ENCODE peak calls at places on chromosomes 12 and 14, in six cellular contexts. One of them, this sample, is unnamed.

GRCh38 chr12:93274937-93275336 is 102.8 kb upstream of the NUDT4 start:
- DNase-seq in HTR-8/SVneo: no peak
- DNase-seq in foreskin fibroblast: no peak
- DNase-seq in tibial nerve: no peak
- DNase-seq in astrocyte of the hippocampus: no peak
- DNase-seq in epithelial cell of esophagus: no peak
- DNase-seq in this sample: no peak

GRCh38 chr12:32604565-32604964 is 74.5 kb upstream of the DNM1L start:
- DNase-seq in HTR-8/SVneo: no peak
- DNase-seq in foreskin fibroblast: no peak
- DNase-seq in tibial nerve: no peak
- DNase-seq in astrocyte of the hippocampus: no peak
- DNase-seq in epithelial cell of esophagus: no peak
- DNase-seq in this sample: no peak

GRCh38 chr12:121166356-121166755 is 33.7 kb downstream of the P2RX7 start:
- DNase-seq in HTR-8/SVneo: no peak
- DNase-seq in foreskin fibroblast: no peak
- DNase-seq in tibial nerve: no peak
- DNase-seq in astrocyte of the hippocampus: peak
- DNase-seq in epithelial cell of esophagus: no peak
- DNase-seq in this sample: no peak

GRCh38 chr12:466039-466438 is 6.3 kb downstream of the B4GALNT3 start:
- DNase-seq in HTR-8/SVneo: no peak
- DNase-seq in foreskin fibroblast: no peak
- DNase-seq in tibial nerve: no peak
- DNase-seq in astrocyte of the hippocampus: no peak
- DNase-seq in epithelial cell of esophagus: no peak
- DNase-seq in this sample: no peak

GRCh38 chr12:30416631-30417030 is 279.0 kb downstream of the IPO8 start:
- DNase-seq in HTR-8/SVneo: no peak
- DNase-seq in foreskin fibroblast: no peak
- DNase-seq in tibial nerve: no peak
- DNase-seq in astrocyte of the hippocampus: no peak
- DNase-seq in epithelial cell of esophagus: peak
- DNase-seq in this sample: no peak

GRCh38 chr14:105742531-105742848 is 216.1 kb downstream of the TMEM121 start:
- DNase-seq in HTR-8/SVneo: no peak
- DNase-seq in foreskin fibroblast: no peak
- DNase-seq in tibial nerve: no peak
- DNase-seq in astrocyte of the hippocampus: no peak
- DNase-seq in epithelial cell of esophagus: no peak
- DNase-seq in this sample: no peak

GRCh38 chr14:94385553-94386057 is 2.8 kb downstream of the SERPINA1 start:
- DNase-seq in HTR-8/SVneo: no peak
- DNase-seq in foreskin fibroblast: no peak
- DNase-seq in tibial nerve: no peak
- DNase-seq in astrocyte of the hippocampus: no peak
- DNase-seq in epithelial cell of esophagus: no peak
- DNase-seq in this sample: no peak

GRCh38 chr14:95274874-95275273 is 44.8 kb downstream of the CLMN start:
- DNase-seq in HTR-8/SVneo: no peak
- DNase-seq in foreskin fibroblast: no peak
- DNase-seq in tibial nerve: no peak
- DNase-seq in astrocyte of the hippocampus: no peak
- DNase-seq in epithelial cell of esophagus: no peak
- DNase-seq in this sample: no peak

GRCh38 chr12:121810833-121811433 is 7.1 kb downstream of the SETD1B start:
- DNase-seq in HTR-8/SVneo: no peak
- DNase-seq in foreskin fibroblast: no peak
- DNase-seq in tibial nerve: no peak
- DNase-seq in astrocyte of the hippocampus: no peak
- DNase-seq in epithelial cell of esophagus: no peak
- DNase-seq in this sample: no peak

GRCh38 chr12:41287500-41287899 is 99.4 kb downstream of the PDZRN4 start:
- DNase-seq in HTR-8/SVneo: no peak
- DNase-seq in foreskin fibroblast: no peak
- DNase-seq in tibial nerve: no peak
- DNase-seq in astrocyte of the hippocampus: no peak
- DNase-seq in epithelial cell of esophagus: no peak
- DNase-seq in this sample: no peak

GRCh38 chr14:69532561-69533335 is 41.9 kb downstream of the CCDC177 start:
- DNase-seq in HTR-8/SVneo: no peak
- DNase-seq in foreskin fibroblast: no peak
- DNase-seq in tibial nerve: no peak
- DNase-seq in astrocyte of the hippocampus: no peak
- DNase-seq in epithelial cell of esophagus: peak
- DNase-seq in this sample: no peak

GRCh38 chr12:53105256-53105655 is 2.0 kb downstream of the SOAT2 start:
- DNase-seq in HTR-8/SVneo: no peak
- DNase-seq in foreskin fibroblast: no peak
- DNase-seq in tibial nerve: no peak
- DNase-seq in astrocyte of the hippocampus: no peak
- DNase-seq in epithelial cell of esophagus: no peak
- DNase-seq in this sample: no peak

GRCh38 chr14:68968051-68968450 is 11.1 kb downstream of the ACTN1 start:
- DNase-seq in HTR-8/SVneo: no peak
- DNase-seq in foreskin fibroblast: no peak
- DNase-seq in tibial nerve: no peak
- DNase-seq in astrocyte of the hippocampus: no peak
- DNase-seq in epithelial cell of esophagus: no peak
- DNase-seq in this sample: no peak

GRCh38 chr14:71720978-71721624 is 211.1 kb upstream of the RGS6 start:
- DNase-seq in HTR-8/SVneo: peak
- DNase-seq in foreskin fibroblast: peak
- DNase-seq in tibial nerve: no peak
- DNase-seq in astrocyte of the hippocampus: peak
- DNase-seq in epithelial cell of esophagus: peak
- DNase-seq in this sample: no peak

This sample was measured in GM04504.